ENCODE peak calls at places on chromosomes 11 and 22, in five cellular contexts. R is cardiac muscle cell, K is thoracic aorta, V is HCT116, O is heart left ventricle. G is an unnamed sample.
A peak's percentile ranks its signal among the peaks of the same experiment; 100 is the strongest.

GRCh38 chr11:66106786-66107599 is 36.9 kb downstream of the PACS1 start:
- DNase-seq in R (no peak), K (no peak), V (no peak), O (no peak), G (no peak)

GRCh38 chr11:46006418-46007070 is 84.1 kb downstream of the LARGE2 start:
- DNase-seq in R (peak; percentile 84), K (no peak), V (peak; percentile 63), O (no peak), G (peak; percentile 72)

GRCh38 chr22:36246718-36247117 is 6.2 kb upstream of the APOL1 start:
- DNase-seq in R (no peak), K (no peak), V (no peak), O (no peak), G (no peak)

GRCh38 chr11:117144477-117145392 is 648 bp downstream of the PAFAH1B2 start:
- DNase-seq in R (peak; percentile 83), K (peak; percentile 47), V (no peak), O (peak; percentile 78), G (peak; percentile 39)

GRCh38 chr11:119041821-119042514 is 11.3 kb upstream of the SLC37A4 start:
- DNase-seq in R (no peak), K (no peak), V (no peak), O (no peak), G (no peak)

GRCh38 chr11:120096756-120097191 is 41.1 kb downstream of the TRIM29 start:
- DNase-seq in R (no peak), K (no peak), V (no peak), O (no peak), G (peak; percentile 21)

GRCh38 chr11:31397239-31397834 is 27.7 kb downstream of the DNAJC24 start:
- DNase-seq in R (peak; percentile 38), K (no peak), V (no peak), O (no peak), G (peak; percentile 19)

GRCh38 chr11:117187007-117187406 is 8.5 kb downstream of the SIDT2 start:
- DNase-seq in R (no peak), K (no peak), V (no peak), O (no peak), G (no peak)

DNA sequence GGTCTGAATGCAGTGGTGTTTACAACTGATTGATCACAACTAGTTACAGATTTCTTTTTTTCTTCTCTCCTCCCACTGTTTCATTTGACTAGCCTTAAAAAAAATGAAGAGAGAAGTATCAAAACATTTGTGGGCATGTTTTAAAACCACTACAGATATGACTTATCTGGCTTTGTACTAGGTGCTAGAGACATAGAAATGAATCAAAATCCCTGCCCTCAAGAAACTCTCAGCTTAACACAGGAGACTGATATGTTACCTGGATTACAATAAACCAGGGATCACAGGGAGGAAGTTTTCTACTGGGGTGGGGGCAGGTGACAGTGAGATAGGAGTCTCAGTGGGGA is 25.2 kb upstream of the CTR9 start:
- DNase-seq in R (no peak), K (no peak), V (no peak), O (no peak), G (no peak)
- H3K4me3 ChIP-seq in R (no peak overlapping the region), K (no peak overlapping the region), V (no peak overlapping the region), O (no peak overlapping the region), G (no peak overlapping the region)

GRCh38 chr22:46508391-46508999 is 28.9 kb downstream of the CELSR1 start:
- DNase-seq in R (no peak), K (no peak), V (no peak), O (no peak), G (peak; percentile 66)
- H3K4me1 ChIP-seq in R (peaks cover 16% of the 10 kb centered on the region), K (no peaks in the 10 kb centered on the region), V (no peaks in the 10 kb centered on the region), O (peaks cover 5% of the 10 kb centered on the region), G (peaks cover 12% of the 10 kb centered on the region)

GRCh38 chr11:77557553-77557952 is 32.2 kb upstream of the AQP11 start:
- DNase-seq in R (peak; percentile 19), K (no peak), V (no peak), O (no peak), G (peak; percentile 19)

GRCh38 chr11:77561257-77561656 is 28.5 kb upstream of the AQP11 start:
- DNase-seq in R (no peak), K (no peak), V (no peak), O (no peak), G (no peak)

GRCh38 chr11:77558380-77558779 is 31.4 kb upstream of the AQP11 start:
- DNase-seq in R (peak; percentile 59), K (no peak), V (no peak), O (no peak), G (no peak)

GRCh38 chr11:77559686-77560425 is 29.9 kb upstream of the AQP11 start:
- DNase-seq in R (peak; percentile 47), K (no peak), V (peak; percentile 32), O (no peak), G (no peak)

DNA sequence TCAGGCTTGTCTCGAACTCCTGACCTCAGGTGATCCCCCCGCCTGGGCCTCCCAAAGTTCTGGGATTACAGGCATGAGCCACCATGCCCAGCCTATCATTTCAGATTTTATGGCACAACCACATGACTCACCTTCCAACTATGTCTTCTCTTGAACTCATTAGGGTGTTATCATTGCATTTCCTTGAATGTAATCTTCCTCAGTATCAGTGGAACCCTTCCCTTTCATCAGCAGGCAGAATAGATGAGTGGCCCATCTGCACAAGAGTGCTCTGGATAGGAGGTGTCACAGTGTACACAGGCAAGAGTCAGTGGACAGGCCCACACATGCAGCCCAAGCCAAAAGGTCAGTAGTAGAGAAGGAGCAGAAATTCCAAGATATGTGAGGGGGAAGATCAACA is 29.1 kb upstream of the AQP11 start:
- DNase-seq in R (peak; percentile 19), K (no peak), V (peak; percentile 46), O (no peak), G (no peak)
- H3K4me3 ChIP-seq in R (no peak overlapping the region), K (no peak overlapping the region), V (no peak overlapping the region), O (no peak overlapping the region), G (no peak overlapping the region)

DNA sequence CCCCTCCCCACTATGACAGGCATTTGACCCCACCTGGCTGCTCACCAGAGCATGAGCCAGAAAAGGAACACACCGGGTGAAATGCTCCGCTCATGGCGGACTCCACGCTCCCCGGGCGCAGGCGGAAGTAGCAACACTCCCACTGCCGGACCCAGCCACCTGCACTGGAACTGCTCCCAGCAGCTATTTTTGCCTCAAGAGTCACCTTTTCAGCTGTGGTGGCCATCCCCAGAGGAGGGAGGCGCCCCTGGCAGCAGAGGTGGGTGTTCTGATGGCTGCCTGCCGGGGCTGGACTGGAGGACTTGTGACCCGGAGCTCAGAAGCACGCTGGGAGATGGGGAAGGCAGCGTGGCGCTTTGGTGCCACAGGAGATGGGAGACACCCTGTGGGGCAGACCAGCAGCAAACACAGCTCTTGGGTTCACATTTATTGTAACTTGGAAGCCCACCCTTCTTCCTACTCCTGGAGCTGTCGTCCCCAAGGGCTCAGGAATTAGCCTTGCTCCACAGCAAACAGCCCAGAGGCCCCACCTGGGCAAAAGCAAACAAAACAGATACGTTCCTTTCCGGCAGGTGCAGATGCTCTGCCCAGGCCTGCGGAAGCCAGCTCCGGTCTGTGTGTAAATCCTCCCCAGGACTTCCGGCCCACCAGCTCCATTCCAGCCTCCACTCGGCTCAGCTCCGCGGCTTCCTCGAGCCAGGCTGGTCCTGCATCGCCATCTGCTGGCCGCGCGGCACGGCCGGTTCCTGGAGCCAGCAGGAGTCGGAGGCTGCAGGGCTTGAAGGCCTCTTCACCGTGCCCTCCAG is 3.7 kb downstream of the RPS19BP1 start:
- DNase-seq in R (peak; percentile 97), K (peak; percentile 59), V (peak; percentile 88), O (peak; percentile 91), G (peak; percentile 69)
- H3K4me1 ChIP-seq in R (peaks cover 7% of the 10 kb centered on the region), K (peaks cover 79% of the 10 kb centered on the region), V (peaks cover 25% of the 10 kb centered on the region), O (peaks cover 73% of the 10 kb centered on the region), G (peaks cover 18% of the 10 kb centered on the region)

DNA sequence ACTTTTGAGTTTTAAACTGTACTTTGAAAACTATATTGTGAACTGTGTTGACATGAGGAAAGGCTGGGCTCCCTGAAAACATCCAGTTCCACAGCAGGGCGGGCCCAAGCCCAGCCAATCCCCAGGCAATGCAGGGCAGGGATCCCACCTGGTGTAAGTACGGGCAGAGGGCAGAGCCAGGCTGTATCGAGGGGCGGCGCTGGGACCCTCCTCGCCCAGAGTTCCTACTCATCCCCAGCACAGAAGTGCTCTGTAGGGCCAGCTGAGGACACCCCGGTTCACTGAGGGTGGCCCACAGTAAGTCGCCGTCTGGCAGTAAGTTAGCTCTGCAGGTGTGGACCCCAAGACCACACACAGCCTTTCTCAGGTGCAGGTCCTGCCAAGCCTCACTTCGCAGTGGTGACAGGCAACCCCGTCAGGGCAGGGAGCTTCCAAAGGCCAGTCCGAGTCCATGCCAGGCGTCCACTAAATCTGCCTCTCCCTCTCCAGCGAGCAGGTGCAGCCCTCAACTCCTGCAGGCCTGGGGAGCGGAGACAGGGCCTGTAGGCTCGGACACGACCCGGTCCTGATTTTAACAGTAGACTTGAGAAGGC is 6.4 kb downstream of the RASSF7 start:
- DNase-seq in R (no peak), K (no peak), V (no peak), O (no peak), G (no peak)
- H3K4me3 ChIP-seq in R (peak overlapping the region; percentile 95), K (peak overlapping the region; percentile 88), V (peak overlapping the region; percentile 71), O (no peak overlapping the region), G (peak overlapping the region; percentile 39)

GRCh38 chr22:19182472-19183157 is 4.1 kb upstream of the SLC25A1 start:
- DNase-seq in R (no peak), K (no peak), V (no peak), O (no peak), G (no peak)
- H3K4me1 ChIP-seq in R (peaks cover under 1% of the 10 kb centered on the region), K (peaks cover 3% of the 10 kb centered on the region), V (peaks cover 2% of the 10 kb centered on the region), O (peaks cover 16% of the 10 kb centered on the region), G (peaks cover 6% of the 10 kb centered on the region)

GRCh38 chr11:19769820-19770219 is 57.2 kb downstream of the NAV2 start:
- DNase-seq in R (peak; percentile 55), K (no peak), V (no peak), O (no peak), G (no peak)
- H3K4me3 ChIP-seq in R (no peak overlapping the region), K (no peak overlapping the region), V (no peak overlapping the region), O (no peak overlapping the region), G (no peak overlapping the region)

GRCh38 chr22:25663654-25664053 is 78.3 kb upstream of the MYO18B start:
- DNase-seq in R (no peak), K (no peak), V (no peak), O (no peak), G (no peak)
- H3K4me1 ChIP-seq in R (peaks cover 14% of the 10 kb centered on the region), K (peaks cover 11% of the 10 kb centered on the region), V (peaks cover 10% of the 10 kb centered on the region), O (peaks cover 23% of the 10 kb centered on the region), G (no peaks in the 10 kb centered on the region)

G was measured in HAP-1.